ENCODE peak calls at places on chromosome 3, in eight cellular contexts. I is H9; B is psoas muscle; O is AG04450; F is CD8-positive, alpha-beta T cell; K is OCI-LY7; Y is heart right ventricle; C is mammary epithelial cell. D is an unnamed sample.
A peak's percentile ranks its signal among the peaks of the same experiment; 100 is the strongest.

GRCh38 chr3:177438596-177439220 is 241.4 kb upstream of the TBL1XR1 start:
- DNase-seq in K (no peak), F (no peak), Y (no peak), I (no peak), B (no peak), C (no peak), O (no peak), D (no peak)

GRCh38 chr3:189137416-189137815 is 34.4 kb upstream of the TPRG1 start:
- DNase-seq in K (no peak), B (no peak), C (no peak), Y (no peak), F (no peak), I (no peak), O (no peak), D (no peak)

GRCh38 chr3:143067201-143067600 is 52.4 kb upstream of the CHST2 start:
- DNase-seq in C (no peak), O (no peak), Y (no peak), K (no peak), F (no peak), I (no peak), B (no peak), D (no peak)

GRCh38 chr3:23219117-23219516 is 16.0 kb downstream of the UBE2E2 start:
- DNase-seq in F (no peak), K (no peak), O (no peak), I (no peak), C (no peak), B (no peak), Y (no peak), D (no peak)

GRCh38 chr3:193857996-193858395 is 265.0 kb downstream of the OPA1 start:
- DNase-seq in C (peak; percentile 80), I (no peak), Y (no peak), O (peak; percentile 92), F (no peak), B (no peak), K (no peak), D (no peak)

GRCh38 chr3:169562988-169563774 is 100.3 kb downstream of the MECOM start:
- DNase-seq in K (no peak), C (no peak), O (no peak), Y (no peak), I (no peak), B (no peak), F (no peak), D (no peak)

GRCh38 chr3:18633002-18633401 is 207.9 kb upstream of the SATB1 start:
- DNase-seq in O (no peak), I (no peak), K (no peak), Y (no peak), F (no peak), B (no peak), C (no peak), D (no peak)

GRCh38 chr3:79846148-79846933 is 78.5 kb upstream of the ROBO1 start:
- DNase-seq in O (no peak), F (no peak), I (peak; percentile 55), B (no peak), K (peak; percentile 4), C (no peak), Y (no peak), D (no peak)

GRCh38 chr3:151168269-151169094 is 34.5 kb downstream of the GPR171 start:
- DNase-seq in B (peak; percentile 91), F (peak; percentile 79), Y (peak; percentile 83), I (peak; percentile 71), C (peak; percentile 48), O (peak; percentile 18), K (peak; percentile 68), D (peak; percentile 17)

GRCh38 chr3:169628567-169628966 is 34.9 kb downstream of the MECOM start:
- DNase-seq in F (no peak), O (no peak), C (no peak), K (no peak), Y (no peak), I (no peak), B (no peak), D (no peak)

GRCh38 chr3:184556502-184557347 is 4.9 kb upstream of the EPHB3 start:
- DNase-seq in F (no peak), O (no peak), B (no peak), Y (no peak), C (no peak), K (no peak), I (no peak), D (no peak)

GRCh38 chr3:57793737-57794187 is 37.7 kb downstream of the SLMAP start:
- DNase-seq in O (no peak), K (no peak), I (no peak), F (no peak), C (peak; percentile 19), B (no peak), Y (no peak), D (no peak)

GRCh38 chr3:23668430-23668904 is 137.3 kb upstream of the UBE2E1 start:
- DNase-seq in Y (no peak), F (no peak), C (peak; percentile 89), I (no peak), K (no peak), B (no peak), O (peak; percentile 60), D (no peak)

DNA sequence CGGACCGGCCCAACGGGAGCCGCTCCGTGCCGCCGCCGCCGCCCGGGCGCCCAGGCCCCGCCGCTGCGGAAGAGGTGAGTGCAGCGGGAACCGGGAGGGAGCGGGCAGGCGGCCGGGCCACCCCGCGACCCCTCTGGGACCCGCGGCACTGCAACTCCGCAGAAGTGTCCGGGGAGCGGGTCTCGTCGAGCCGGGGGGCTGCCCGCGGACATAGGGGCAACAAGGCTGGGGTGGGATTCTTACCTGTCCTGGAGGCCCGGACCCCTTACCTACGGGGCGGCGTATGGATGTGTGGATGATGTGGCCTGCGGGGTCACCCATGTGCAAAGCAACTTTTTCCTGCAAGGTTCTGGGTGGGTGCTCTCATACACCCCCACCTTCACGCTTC is 361 bp downstream of the SEMA3F start:
- DNase-seq in Y (no peak), C (no peak), O (no peak), K (no peak), B (no peak), I (no peak), F (no peak), D (no peak)
- H3K27ac ChIP-seq in Y (peak overlapping the region; percentile 88), C (peak overlapping the region; percentile 67), O (no peak overlapping the region), K (no peak overlapping the region), B (peak overlapping the region; percentile 70), I (no peak overlapping the region), F (no peak overlapping the region), D (no peak overlapping the region)

GRCh38 chr3:108329087-108329486 is 32.7 kb downstream of the HHLA2 start:
- DNase-seq in F (no peak), B (no peak), C (no peak), I (no peak), K (no peak), Y (no peak), O (no peak), D (no peak)

GRCh38 chr3:108329947-108330346 is 33.6 kb downstream of the HHLA2 start:
- DNase-seq in B (no peak), Y (no peak), C (no peak), I (no peak), K (no peak), O (no peak), F (no peak), D (no peak)

GRCh38 chr3:108329508-108329907 is 33.2 kb downstream of the HHLA2 start:
- DNase-seq in B (no peak), F (no peak), C (no peak), K (no peak), Y (no peak), I (no peak), O (no peak), D (no peak)

GRCh38 chr3:108333951-108334350 is 37.6 kb downstream of the HHLA2 start:
- DNase-seq in O (no peak), F (no peak), Y (no peak), C (no peak), I (no peak), B (no peak), K (no peak), D (no peak)

GRCh38 chr3:108331792-108332191 is 35.4 kb downstream of the HHLA2 start:
- DNase-seq in F (no peak), K (no peak), O (no peak), B (no peak), Y (no peak), I (no peak), C (no peak), D (no peak)
- H3K27ac ChIP-seq in F (no peak overlapping the region), K (no peak overlapping the region), O (no peak overlapping the region), B (no peak overlapping the region), Y (no peak overlapping the region), I (no peak overlapping the region), C (no peak overlapping the region), D (no peak overlapping the region)

GRCh38 chr3:12308517-12308916 is 19.6 kb downstream of the PPARG start:
- DNase-seq in F (no peak), I (no peak), Y (no peak), B (no peak), C (peak; percentile 70), K (no peak), O (peak; percentile 67), D (no peak)

GRCh38 chr3:12313519-12313918 is 24.6 kb downstream of the PPARG start:
- DNase-seq in B (no peak), Y (no peak), I (no peak), O (no peak), K (no peak), F (no peak), C (no peak), D (no peak)

GRCh38 chr3:12316253-12316652 is 27.4 kb downstream of the PPARG start:
- DNase-seq in F (no peak), I (no peak), B (no peak), O (no peak), Y (no peak), K (no peak), C (no peak), D (no peak)

GRCh38 chr3:12309716-12310115 is 20.8 kb downstream of the PPARG start:
- DNase-seq in C (no peak), B (no peak), F (no peak), O (no peak), Y (no peak), I (no peak), K (no peak), D (no peak)

GRCh38 chr3:12312010-12312409 is 23.1 kb downstream of the PPARG start:
- DNase-seq in C (peak; percentile 46), O (no peak), K (no peak), I (no peak), F (no peak), Y (no peak), B (no peak), D (no peak)
- H3K27ac ChIP-seq in C (no peak overlapping the region), O (no peak overlapping the region), K (no peak overlapping the region), I (no peak overlapping the region), F (no peak overlapping the region), Y (no peak overlapping the region), B (no peak overlapping the region), D (no peak overlapping the region)

GRCh38 chr3:121750087-121750415 is 510 bp upstream of the GOLGB1 start:
- DNase-seq in B (no peak), K (no peak), F (no peak), C (no peak), O (no peak), I (no peak), Y (no peak), D (no peak)

GRCh38 chr3:121749276-121750086 is at the start of gene GOLGB1:
- DNase-seq in I (peak; percentile 98), C (peak; percentile 100), B (peak; percentile 95), K (peak; percentile 99), O (peak; percentile 97), Y (peak; percentile 88), F (peak; percentile 89), D (peak; percentile 90)

GRCh38 chr3:121752261-121752660 is 2.7 kb upstream of the GOLGB1 start:
- DNase-seq in C (no peak), K (no peak), I (no peak), Y (no peak), B (no peak), F (no peak), O (no peak), D (no peak)

GRCh38 chr3:121748638-121749275 is 784 bp downstream of the GOLGB1 start:
- DNase-seq in Y (no peak), O (no peak), C (peak; percentile 14), F (no peak), B (no peak), I (no peak), K (peak; percentile 44), D (no peak)

GRCh38 chr3:121747976-121748375 is 1.6 kb downstream of the GOLGB1 start:
- DNase-seq in C (no peak), B (no peak), F (no peak), Y (no peak), K (no peak), I (no peak), O (no peak), D (no peak)
- H3K27ac ChIP-seq in C (peak overlapping the region; percentile 97), B (no peak overlapping the region), F (no peak overlapping the region), Y (no peak overlapping the region), K (no peak overlapping the region), I (no peak overlapping the region), O (no peak overlapping the region), D (no peak overlapping the region)

D was measured in caudate nucleus.